ENCODE peak calls at places on chromosomes 3 and 15, in five cellular contexts. D is ovary, J is EH, B is neural crest cell, E is RWPE1. X is an unnamed sample.

GRCh38 chr3:48804930-48805329 is 42.7 kb downstream of the PRKAR2A start:
- DNase-seq in J (no peak), B (no peak), E (no peak), D (no peak), X (no peak)

GRCh38 chr3:150081084-150081483 is 110.4 kb upstream of the PFN2 start:
- DNase-seq in D (no peak), J (peak; percentile 77), B (no peak), E (peak; percentile 31), X (no peak)

GRCh38 chr15:68578960-68579935 is at the start of gene CORO2B:
- DNase-seq in B (peak; percentile 59), J (peak; percentile 67), D (peak; percentile 74), E (peak; percentile 45), X (peak; percentile 54)

GRCh38 chr15:77187751-77188464 is 117.0 kb upstream of the TSPAN3 start:
- DNase-seq in E (no peak), D (no peak), J (peak; percentile 70), B (no peak), X (no peak)

GRCh38 chr15:66876423-66876730 is 174.3 kb downstream of the SMAD6 start:
- DNase-seq in B (no peak), J (no peak), E (no peak), D (no peak), X (no peak)

GRCh38 chr15:40003491-40003916 is 35.5 kb downstream of the SRP14 start:
- DNase-seq in D (no peak), E (no peak), B (no peak), J (no peak), X (no peak)

GRCh38 chr3:14235003-14235876 is 56.6 kb downstream of the LSM3 start:
- DNase-seq in E (peak; percentile 36), B (no peak), D (no peak), J (no peak), X (no peak)

GRCh38 chr3:77935418-77935817 is 895.5 kb downstream of the ROBO2 start:
- DNase-seq in J (no peak), E (peak; percentile 20), D (no peak), B (no peak), X (no peak)

GRCh38 chr3:172153335-172153861 is 114.0 kb downstream of the FNDC3B start:
- DNase-seq in B (peak; percentile 36), J (peak; percentile 99), D (peak; percentile 83), E (peak; percentile 73), X (peak; percentile 88)

GRCh38 chr15:101358895-101359294 is 63.8 kb upstream of the SNRPA1 start:
- DNase-seq in B (no peak), D (no peak), J (peak; percentile 76), E (peak; percentile 96), X (peak; percentile 56)

GRCh38 chr15:99029358-99029871 is 21.8 kb upstream of the PGPEP1L start:
- DNase-seq in B (no peak), J (peak; percentile 31), E (no peak), D (no peak), X (no peak)

GRCh38 chr15:77821188-77821958 is 188.7 kb upstream of the LINGO1 start:
- DNase-seq in B (peak; percentile 73), E (peak; percentile 68), D (peak; percentile 52), J (peak; percentile 58), X (peak; percentile 42)

GRCh38 chr3:190644766-190645165 is 130.9 kb downstream of the IL1RAP start:
- DNase-seq in D (no peak), J (peak; percentile 72), E (no peak), B (no peak), X (no peak)

GRCh38 chr15:85964471-85964870 is 115.2 kb upstream of the AGBL1 start:
- DNase-seq in B (no peak), D (no peak), E (no peak), J (no peak), X (no peak)

GRCh38 chr3:88105325-88105724 is 44.4 kb upstream of the C3orf38 start:
- DNase-seq in D (no peak), E (no peak), B (no peak), J (peak; percentile 72), X (no peak)

GRCh38 chr15:41558400-41559238 is at the start of gene TYRO3:
- DNase-seq in D (peak; percentile 78), J (peak; percentile 60), B (peak; percentile 48), E (peak; percentile 75), X (peak; percentile 64)

GRCh38 chr3:131386429-131386926 is 4.9 kb downstream of the NUDT16 start:
- DNase-seq in J (peak; percentile 43), E (no peak), D (no peak), B (no peak), X (peak; percentile 69)

X was measured in left ventricle myocardium inferior.